ENCODE peak calls at places on chromosomes 1 and 21, in four cellular contexts. E, N, S and B are unnamed samples.

GRCh38 chr1:100543640-100544039 is 5.7 kb downstream of the GPR88 start:
- DNase-seq in E (no peak), N (no peak), S (no peak), B (no peak)

GRCh38 chr1:30088594-30089556 is 634.5 kb downstream of the MATN1 start:
- DNase-seq in E (no peak), N (no peak), S (no peak), B (no peak)

GRCh38 chr21:24200052-24200451 is 1407.2 kb downstream of the MRPL39 start:
- DNase-seq in E (no peak), N (no peak), S (no peak), B (no peak)

GRCh38 chr1:97137862-97138514 is 416.4 kb downstream of the PTBP2 start:
- DNase-seq in E (peak), N (peak), S (peak), B (no peak)

GRCh38 chr1:225596152-225596551 is 56.8 kb downstream of the ENAH start:
- DNase-seq in E (no peak), N (peak), S (no peak), B (no peak)

GRCh38 chr1:203555046-203555445 is 61.1 kb downstream of the OPTC start:
- DNase-seq in E (no peak), N (no peak), S (no peak), B (no peak)

GRCh38 chr1:2022063-2022770 is 3.1 kb downstream of the GABRD start:
- DNase-seq in E (no peak), N (no peak), S (no peak), B (no peak)

GRCh38 chr1:48555271-48555670 is 83.3 kb upstream of the SPATA6 start:
- DNase-seq in E (no peak), N (no peak), S (no peak), B (no peak)

GRCh38 chr1:62436039-62436465 is 797 bp upstream of the USP1 start:
- DNase-seq in E (no peak), N (no peak), S (no peak), B (peak)

GRCh38 chr1:57674803-57675202 is 250.9 kb upstream of the DAB1 start:
- DNase-seq in E (no peak), N (no peak), S (peak), B (no peak)

GRCh38 chr1:226624526-226624925 is 76.0 kb downstream of the STUM start:
- DNase-seq in E (peak), N (peak), S (no peak), B (no peak)

GRCh38 chr1:147670319-147671003 is at the start of gene ACP6:
- DNase-seq in E (peak), N (peak), S (peak), B (peak)

GRCh38 chr1:8604041-8604942 is 213.1 kb downstream of the RERE start:
- DNase-seq in E (peak), N (no peak), S (no peak), B (no peak)

GRCh38 chr1:160018900-160019299 is 12.9 kb downstream of the PIGM start:
- DNase-seq in E (peak), N (peak), S (peak), B (no peak)

GRCh38 chr1:21020151-21020550 is 156.5 kb downstream of the EIF4G3 start:
- DNase-seq in E (peak), N (no peak), S (no peak), B (no peak)

GRCh38 chr1:205360166-205360565 is 3.4 kb upstream of the KLHDC8A start:
- DNase-seq in E (no peak), N (no peak), S (no peak), B (no peak)

GRCh38 chr21:45876381-45877159 is 105.0 kb upstream of the COL6A1 start:
- DNase-seq in E (no peak), N (peak), S (peak), B (no peak)

GRCh38 chr1:85865183-85865582 is 156.9 kb upstream of the ZNHIT6 start:
- DNase-seq in E (no peak), N (peak), S (peak), B (no peak)

GRCh38 chr1:32773764-32774463 is 43.2 kb downstream of the YARS1 start:
- DNase-seq in E (no peak), N (no peak), S (no peak), B (no peak)

GRCh38 chr1:38718031-38718430 is 141.5 kb downstream of the RRAGC start:
- DNase-seq in E (no peak), N (no peak), S (no peak), B (no peak)

GRCh38 chr21:32483293-32483595 is 70.7 kb downstream of the EVA1C start:
- DNase-seq in E (no peak), N (no peak), S (no peak), B (no peak)

GRCh38 chr1:208766812-208767211 is 522.6 kb upstream of the PLXNA2 start:
- DNase-seq in E (no peak), N (no peak), S (no peak), B (no peak)

GRCh38 chr1:24526940-24527542 is 24.4 kb downstream of the RCAN3 start:
- DNase-seq in E (no peak), N (no peak), S (peak), B (no peak)

GRCh38 chr1:13535227-13535626 is 21.4 kb upstream of the LRRC38 start:
- DNase-seq in E (no peak), N (no peak), S (no peak), B (no peak)

GRCh38 chr1:99557556-99558256 is 88.2 kb upstream of the PALMD start:
- DNase-seq in E (peak), N (peak), S (peak), B (no peak)

GRCh38 chr1:36322786-36323635 is 434 bp downstream of the EVA1B start:
- DNase-seq in E (peak), N (peak), S (peak), B (no peak)

GRCh38 chr1:24071941-24072340 is 40.0 kb downstream of the MYOM3 start:
- DNase-seq in E (no peak), N (no peak), S (no peak), B (no peak)

GRCh38 chr1:244626709-244627108 is 26.2 kb upstream of the DESI2 start:
- DNase-seq in E (no peak), N (no peak), S (no peak), B (no peak)

GRCh38 chr1:247299723-247300381 is 31.8 kb downstream of the ZNF496 start:
- DNase-seq in E (no peak), N (no peak), S (no peak), B (no peak)

GRCh38 chr1:178659789-178660208 is 65.2 kb upstream of the RALGPS2 start:
- DNase-seq in E (no peak), N (no peak), S (no peak), B (no peak)

GRCh38 chr1:234585333-234586055 is 24.5 kb downstream of the IRF2BP2 start:
- DNase-seq in E (peak), N (no peak), S (peak), B (peak)

GRCh38 chr1:75855010-75855409 is 58.3 kb downstream of the MSH4 start:
- DNase-seq in E (peak), N (peak), S (peak), B (no peak)

GRCh38 chr21:39111928-39112327 is 71.3 kb downstream of the PSMG1 start:
- DNase-seq in E (peak), N (no peak), S (peak), B (no peak)

GRCh38 chr1:161421456-161421855 is 53.8 kb upstream of the CFAP126 start:
- DNase-seq in E (no peak), N (no peak), S (no peak), B (no peak)

GRCh38 chr1:59214764-59215208 is 82.1 kb upstream of the FGGY start:
- DNase-seq in E (peak), N (no peak), S (no peak), B (no peak)

DNA sequence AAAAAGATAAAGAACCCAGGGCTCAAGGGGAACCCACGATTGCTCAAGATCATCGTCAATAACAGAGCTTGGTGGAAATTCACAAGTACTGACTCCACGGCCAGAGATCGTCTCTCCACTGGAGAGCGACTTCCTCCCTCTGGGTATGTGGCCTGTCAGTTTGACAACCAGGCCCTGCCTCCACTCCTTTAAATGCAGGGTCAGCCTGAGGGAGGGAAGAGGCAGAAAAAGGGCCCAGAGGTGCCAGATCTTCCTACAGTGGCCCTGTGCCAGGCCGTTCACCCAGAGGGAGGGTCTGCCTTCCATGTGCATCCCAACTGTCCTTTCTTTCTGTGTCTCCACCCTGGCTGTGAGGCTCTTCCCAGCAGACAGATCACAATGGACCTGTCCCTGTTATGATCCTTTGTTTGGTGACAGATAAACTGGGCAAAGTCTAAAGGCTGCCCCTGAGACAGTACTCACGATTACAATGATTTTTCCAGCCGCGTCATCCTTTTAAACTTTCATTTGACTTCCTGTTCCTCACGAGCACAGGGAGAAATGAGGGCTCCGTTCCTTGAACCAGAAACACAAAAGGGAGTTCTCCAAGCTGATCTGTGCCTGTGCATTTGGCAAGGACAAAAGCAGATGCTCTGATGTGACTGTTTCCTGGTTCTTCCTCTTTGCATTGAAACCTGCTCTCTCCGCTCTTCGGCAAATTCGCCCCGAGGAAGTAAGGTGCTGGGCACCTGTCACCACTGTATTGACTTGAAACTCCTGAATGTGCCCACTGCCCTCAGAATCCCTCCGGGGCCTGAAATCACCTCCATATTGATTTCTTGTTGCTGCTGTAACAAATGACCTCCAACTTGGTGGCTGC is 126.8 kb downstream of the PGBD5 start:
- DNase-seq in E (no peak), N (no peak), S (no peak), B (no peak)
- H3K4me3 ChIP-seq in E (no peak), N (no peak), S (no peak), B (no peak)

GRCh38 chr1:35266306-35266705 is 2.2 kb upstream of the ZMYM4 start:
- DNase-seq in E (no peak), N (no peak), S (no peak), B (no peak)

GRCh38 chr1:35269989-35270289 is 1.4 kb downstream of the ZMYM4 start:
- DNase-seq in E (no peak), N (no peak), S (no peak), B (no peak)

GRCh38 chr1:35269190-35269988 is 880 bp downstream of the ZMYM4 start:
- DNase-seq in E (no peak), N (no peak), S (peak), B (no peak)

GRCh38 chr1:35264861-35265260 is 3.6 kb upstream of the ZMYM4 start:
- DNase-seq in E (peak), N (peak), S (peak), B (no peak)

GRCh38 chr1:35268282-35269189 is at the start of gene ZMYM4:
- DNase-seq in E (peak), N (peak), S (peak), B (peak)
- TF ChIP-seq CTCF in E (no peak), N (no peak), S (no peak), B (no peak)

GRCh38 chr1:10495475-10495817 is 20.7 kb downstream of the PEX14 start:
- DNase-seq in E (no peak), N (no peak), S (no peak), B (no peak)
- H3K4me3 ChIP-seq in E (no peak), N (peak), S (no peak), B (peak)

DNA sequence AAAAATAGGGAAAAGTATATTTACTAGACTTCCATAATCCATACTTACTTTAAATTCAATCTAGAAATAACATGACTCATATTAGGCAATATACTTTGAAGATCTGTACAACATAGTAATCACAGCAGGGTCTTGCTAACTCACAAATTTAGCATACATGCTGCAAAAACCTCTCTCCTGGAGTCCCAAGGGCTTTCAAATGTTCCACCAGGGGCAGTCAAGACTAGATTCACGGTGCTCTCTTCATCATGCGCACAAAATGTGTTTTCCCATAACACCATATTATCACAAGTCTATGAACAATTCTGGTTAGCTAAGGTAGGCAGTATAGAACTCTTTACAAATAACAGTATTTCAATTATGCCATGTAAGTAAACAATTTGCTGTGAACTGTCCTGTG is 45.8 kb downstream of the SSX2IP start:
- DNase-seq in E (no peak), N (no peak), S (no peak), B (no peak)
- TF ChIP-seq CTCF in E (no peak), N (no peak), S (no peak), B (no peak)

DNA sequence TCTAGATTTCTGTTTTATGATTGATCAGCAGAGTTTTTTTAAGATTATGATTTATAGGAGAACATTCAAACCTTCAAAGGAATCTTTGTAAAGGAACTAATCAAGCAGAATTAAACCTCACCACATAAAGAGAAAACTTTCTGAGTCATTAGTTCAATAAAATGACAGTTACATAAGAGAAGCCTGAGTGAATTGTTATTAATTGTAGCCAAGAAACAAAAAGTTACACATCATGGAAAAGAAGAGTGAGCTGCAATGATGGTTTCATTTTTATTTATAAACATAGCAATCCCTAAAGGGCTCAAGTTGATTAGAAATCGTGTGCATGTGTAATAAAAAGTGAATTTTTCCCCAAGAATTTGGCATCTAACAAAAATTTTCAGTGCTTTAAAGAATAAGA is 731.4 kb downstream of the LTN1 start:
- DNase-seq in E (peak), N (no peak), S (no peak), B (no peak)
- H3K4me3 ChIP-seq in E (no peak), N (no peak), S (no peak), B (no peak)

GRCh38 chr1:3676581-3677410 is 24.5 kb downstream of the TP73 start:
- DNase-seq in E (no peak), N (no peak), S (no peak), B (no peak)
- TF ChIP-seq CTCF in E (no peak), N (no peak), S (no peak), B (no peak)

DNA sequence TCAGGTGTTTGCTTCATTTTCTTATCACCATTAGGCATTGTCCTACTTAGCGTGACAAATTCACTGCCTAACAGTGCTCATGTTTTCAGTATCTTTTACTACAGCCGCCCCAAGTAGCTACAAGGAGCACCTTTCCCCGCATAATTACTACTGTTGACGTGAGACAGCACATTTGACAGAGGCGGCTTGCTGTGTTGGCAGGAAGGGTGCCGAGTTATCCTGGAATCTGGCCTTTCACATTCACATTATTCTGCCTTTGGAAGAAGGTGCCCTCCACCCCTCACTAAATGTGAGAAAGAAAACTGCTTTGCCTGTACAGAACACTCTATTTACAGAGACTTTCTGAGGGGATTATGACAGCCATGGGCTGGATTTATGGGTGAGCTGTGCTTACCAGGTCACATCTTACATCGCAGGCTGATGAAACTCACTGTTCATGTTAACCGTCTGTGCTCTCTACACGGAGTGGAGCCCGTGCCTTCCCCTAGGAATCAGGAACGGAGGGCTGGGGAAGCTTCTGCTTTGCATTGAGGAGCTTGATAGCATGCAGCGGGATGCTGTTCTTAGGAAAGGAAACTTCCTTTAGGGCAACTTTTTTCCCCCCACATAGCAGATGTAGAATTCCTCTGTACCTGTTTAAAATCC is 148.0 kb upstream of the ZRANB2 start:
- DNase-seq in E (no peak), N (no peak), S (no peak), B (no peak)
- H3K4me3 ChIP-seq in E (no peak), N (no peak), S (no peak), B (no peak)